ENCODE peak calls at places on chromosomes 12 and 14, in nine cellular contexts. One of them, this sample, is unnamed.

GRCh38 chr12:61009167-61009566 is 1251.0 kb upstream of the USP15 start:
- DNase-seq in prostate gland: no peak
- DNase-seq in left lung: no peak
- DNase-seq in heart right ventricle: no peak
- DNase-seq in CD4-positive, alpha-beta memory T cell: no peak
- DNase-seq in CD8-positive, alpha-beta T cell: no peak
- DNase-seq in thoracic aorta: no peak
- DNase-seq in ovary: no peak
- DNase-seq in AG04450: no peak
- DNase-seq in this sample: no peak

GRCh38 chr14:22602853-22603252 is 4.8 kb downstream of the ABHD4 start:
- DNase-seq in AG04450: no peak
- DNase-seq in CD8-positive, alpha-beta T cell: no peak
- DNase-seq in ovary: no peak
- DNase-seq in left lung: no peak
- DNase-seq in heart right ventricle: no peak
- DNase-seq in CD4-positive, alpha-beta memory T cell: no peak
- DNase-seq in prostate gland: no peak
- DNase-seq in thoracic aorta: no peak
- DNase-seq in this sample: no peak

GRCh38 chr12:67069451-67070306 is 199.5 kb upstream of the CAND1 start:
- DNase-seq in AG04450: no peak
- DNase-seq in prostate gland: no peak
- DNase-seq in heart right ventricle: no peak
- DNase-seq in left lung: peak; percentile 81
- DNase-seq in CD4-positive, alpha-beta memory T cell: peak; percentile 43
- DNase-seq in CD8-positive, alpha-beta T cell: no peak
- DNase-seq in ovary: peak; percentile 52
- DNase-seq in thoracic aorta: no peak
- DNase-seq in this sample: peak; percentile 63

GRCh38 chr12:63814146-63814774 is 30.2 kb upstream of the SRGAP1 start:
- DNase-seq in CD8-positive, alpha-beta T cell: no peak
- DNase-seq in heart right ventricle: no peak
- DNase-seq in prostate gland: no peak
- DNase-seq in ovary: no peak
- DNase-seq in CD4-positive, alpha-beta memory T cell: no peak
- DNase-seq in thoracic aorta: no peak
- DNase-seq in AG04450: no peak
- DNase-seq in left lung: no peak
- DNase-seq in this sample: no peak

GRCh38 chr14:88605594-88605993 is 42.8 kb downstream of the ZC3H14 start:
- DNase-seq in AG04450: no peak
- DNase-seq in prostate gland: no peak
- DNase-seq in CD4-positive, alpha-beta memory T cell: no peak
- DNase-seq in thoracic aorta: no peak
- DNase-seq in CD8-positive, alpha-beta T cell: no peak
- DNase-seq in left lung: no peak
- DNase-seq in ovary: no peak
- DNase-seq in heart right ventricle: no peak
- DNase-seq in this sample: no peak

GRCh38 chr12:103647267-103647666 is 60.2 kb downstream of the STAB2 start:
- DNase-seq in prostate gland: no peak
- DNase-seq in heart right ventricle: no peak
- DNase-seq in CD4-positive, alpha-beta memory T cell: no peak
- DNase-seq in ovary: no peak
- DNase-seq in CD8-positive, alpha-beta T cell: no peak
- DNase-seq in thoracic aorta: no peak
- DNase-seq in left lung: no peak
- DNase-seq in AG04450: no peak
- DNase-seq in this sample: no peak

GRCh38 chr12:100234591-100235304 is 32.1 kb downstream of the DEPDC4 start:
- DNase-seq in left lung: no peak
- DNase-seq in AG04450: peak; percentile 51
- DNase-seq in CD8-positive, alpha-beta T cell: no peak
- DNase-seq in CD4-positive, alpha-beta memory T cell: peak; percentile 14
- DNase-seq in ovary: no peak
- DNase-seq in prostate gland: peak; percentile 17
- DNase-seq in heart right ventricle: no peak
- DNase-seq in thoracic aorta: no peak
- DNase-seq in this sample: no peak

GRCh38 chr14:71579331-71579730 is 352.9 kb upstream of the RGS6 start:
- DNase-seq in prostate gland: no peak
- DNase-seq in thoracic aorta: no peak
- DNase-seq in CD4-positive, alpha-beta memory T cell: no peak
- DNase-seq in AG04450: no peak
- DNase-seq in CD8-positive, alpha-beta T cell: no peak
- DNase-seq in ovary: no peak
- DNase-seq in left lung: no peak
- DNase-seq in heart right ventricle: no peak
- DNase-seq in this sample: no peak

GRCh38 chr12:46224401-46224800 is 44.4 kb downstream of the SLC38A1 start:
- DNase-seq in left lung: no peak
- DNase-seq in thoracic aorta: no peak
- DNase-seq in heart right ventricle: no peak
- DNase-seq in prostate gland: peak; percentile 76
- DNase-seq in AG04450: no peak
- DNase-seq in CD8-positive, alpha-beta T cell: no peak
- DNase-seq in ovary: no peak
- DNase-seq in CD4-positive, alpha-beta memory T cell: no peak
- DNase-seq in this sample: peak; percentile 19

GRCh38 chr12:57464569-57464968 is 5.0 kb downstream of the GLI1 start:
- DNase-seq in prostate gland: no peak
- DNase-seq in left lung: no peak
- DNase-seq in ovary: no peak
- DNase-seq in CD8-positive, alpha-beta T cell: no peak
- DNase-seq in CD4-positive, alpha-beta memory T cell: no peak
- DNase-seq in thoracic aorta: no peak
- DNase-seq in heart right ventricle: no peak
- DNase-seq in AG04450: no peak
- DNase-seq in this sample: no peak

GRCh38 chr12:22692964-22693555 is 68.1 kb downstream of the ETNK1 start:
- DNase-seq in ovary: no peak
- DNase-seq in prostate gland: no peak
- DNase-seq in CD4-positive, alpha-beta memory T cell: no peak
- DNase-seq in AG04450: no peak
- DNase-seq in CD8-positive, alpha-beta T cell: no peak
- DNase-seq in heart right ventricle: no peak
- DNase-seq in left lung: peak; percentile 78
- DNase-seq in thoracic aorta: no peak
- DNase-seq in this sample: no peak

GRCh38 chr12:56099787-56100186 is 4.6 kb upstream of the PA2G4 start:
- DNase-seq in thoracic aorta: no peak
- DNase-seq in CD8-positive, alpha-beta T cell: no peak
- DNase-seq in left lung: no peak
- DNase-seq in heart right ventricle: no peak
- DNase-seq in prostate gland: no peak
- DNase-seq in AG04450: no peak
- DNase-seq in ovary: no peak
- DNase-seq in CD4-positive, alpha-beta memory T cell: no peak
- DNase-seq in this sample: no peak

GRCh38 chr14:71247106-71247505 is 339.8 kb downstream of the PCNX1 start:
- DNase-seq in left lung: no peak
- DNase-seq in heart right ventricle: no peak
- DNase-seq in prostate gland: no peak
- DNase-seq in CD4-positive, alpha-beta memory T cell: no peak
- DNase-seq in AG04450: no peak
- DNase-seq in thoracic aorta: no peak
- DNase-seq in CD8-positive, alpha-beta T cell: no peak
- DNase-seq in ovary: no peak
- DNase-seq in this sample: no peak

GRCh38 chr12:102484017-102484731 is 3.8 kb upstream of the IGF1 start:
- DNase-seq in heart right ventricle: peak; percentile 21
- DNase-seq in CD8-positive, alpha-beta T cell: peak; percentile 68
- DNase-seq in ovary: peak; percentile 58
- DNase-seq in left lung: no peak
- DNase-seq in prostate gland: peak; percentile 14
- DNase-seq in CD4-positive, alpha-beta memory T cell: peak; percentile 26
- DNase-seq in AG04450: no peak
- DNase-seq in thoracic aorta: no peak
- DNase-seq in this sample: peak; percentile 55

GRCh38 chr12:47757840-47758583 is 668 bp downstream of the RAPGEF3 start:
- DNase-seq in heart right ventricle: peak; percentile 57
- DNase-seq in CD8-positive, alpha-beta T cell: no peak
- DNase-seq in prostate gland: no peak
- DNase-seq in ovary: peak; percentile 81
- DNase-seq in thoracic aorta: no peak
- DNase-seq in AG04450: no peak
- DNase-seq in left lung: no peak
- DNase-seq in CD4-positive, alpha-beta memory T cell: no peak
- DNase-seq in this sample: peak; percentile 78

GRCh38 chr12:71870409-71870808 is 30.9 kb downstream of the TBC1D15 start:
- DNase-seq in CD4-positive, alpha-beta memory T cell: no peak
- DNase-seq in heart right ventricle: no peak
- DNase-seq in ovary: no peak
- DNase-seq in thoracic aorta: no peak
- DNase-seq in left lung: no peak
- DNase-seq in CD8-positive, alpha-beta T cell: no peak
- DNase-seq in AG04450: no peak
- DNase-seq in prostate gland: no peak
- DNase-seq in this sample: no peak
- H3K4me3 ChIP-seq in CD4-positive, alpha-beta memory T cell: no peak overlapping the region
- H3K4me3 ChIP-seq in heart right ventricle: no peak overlapping the region
- H3K4me3 ChIP-seq in ovary: no peak overlapping the region
- H3K4me3 ChIP-seq in thoracic aorta: no peak overlapping the region
- H3K4me3 ChIP-seq in left lung: no peak overlapping the region
- H3K4me3 ChIP-seq in CD8-positive, alpha-beta T cell: no peak overlapping the region
- H3K4me3 ChIP-seq in AG04450: no peak overlapping the region
- H3K4me3 ChIP-seq in prostate gland: no peak overlapping the region
- H3K4me3 ChIP-seq in this sample: no peak overlapping the region

GRCh38 chr12:132426349-132427176 is 63.4 kb upstream of the FBRSL1 start:
- DNase-seq in thoracic aorta: no peak
- DNase-seq in AG04450: no peak
- DNase-seq in prostate gland: no peak
- DNase-seq in CD8-positive, alpha-beta T cell: no peak
- DNase-seq in ovary: no peak
- DNase-seq in heart right ventricle: no peak
- DNase-seq in CD4-positive, alpha-beta memory T cell: no peak
- DNase-seq in left lung: peak; percentile 51
- DNase-seq in this sample: no peak

GRCh38 chr12:132429122-132429931 is 60.6 kb upstream of the FBRSL1 start:
- DNase-seq in heart right ventricle: peak; percentile 47
- DNase-seq in thoracic aorta: no peak
- DNase-seq in ovary: peak; percentile 59
- DNase-seq in CD4-positive, alpha-beta memory T cell: no peak
- DNase-seq in prostate gland: no peak
- DNase-seq in CD8-positive, alpha-beta T cell: no peak
- DNase-seq in AG04450: no peak
- DNase-seq in left lung: peak; percentile 63
- DNase-seq in this sample: peak; percentile 65

GRCh38 chr12:132427999-132428871 is 61.7 kb upstream of the FBRSL1 start:
- DNase-seq in CD8-positive, alpha-beta T cell: no peak
- DNase-seq in thoracic aorta: no peak
- DNase-seq in heart right ventricle: no peak
- DNase-seq in CD4-positive, alpha-beta memory T cell: no peak
- DNase-seq in left lung: peak; percentile 61
- DNase-seq in AG04450: no peak
- DNase-seq in prostate gland: peak; percentile 52
- DNase-seq in ovary: no peak
- DNase-seq in this sample: no peak

GRCh38 chr12:132428872-132429121 is 61.2 kb upstream of the FBRSL1 start:
- DNase-seq in prostate gland: peak; percentile 55
- DNase-seq in AG04450: no peak
- DNase-seq in left lung: no peak
- DNase-seq in heart right ventricle: no peak
- DNase-seq in CD8-positive, alpha-beta T cell: no peak
- DNase-seq in thoracic aorta: no peak
- DNase-seq in ovary: peak; percentile 66
- DNase-seq in CD4-positive, alpha-beta memory T cell: no peak
- DNase-seq in this sample: peak; percentile 57

GRCh38 chr12:132427177-132427725 is 62.7 kb upstream of the FBRSL1 start:
- DNase-seq in CD8-positive, alpha-beta T cell: no peak
- DNase-seq in CD4-positive, alpha-beta memory T cell: no peak
- DNase-seq in ovary: no peak
- DNase-seq in left lung: no peak
- DNase-seq in prostate gland: no peak
- DNase-seq in heart right ventricle: no peak
- DNase-seq in AG04450: no peak
- DNase-seq in thoracic aorta: no peak
- DNase-seq in this sample: no peak
- H3K27me3 ChIP-seq in CD8-positive, alpha-beta T cell: no peaks in the 10 kb centered on the region
- H3K27me3 ChIP-seq in CD4-positive, alpha-beta memory T cell: no peaks in the 10 kb centered on the region
- H3K27me3 ChIP-seq in ovary: no peaks in the 10 kb centered on the region
- H3K27me3 ChIP-seq in left lung: no peaks in the 10 kb centered on the region
- H3K27me3 ChIP-seq in prostate gland: no peaks in the 10 kb centered on the region
- H3K27me3 ChIP-seq in heart right ventricle: peaks cover 93% of the 10 kb centered on the region
- H3K27me3 ChIP-seq in AG04450: peaks cover 35% of the 10 kb centered on the region
- H3K27me3 ChIP-seq in thoracic aorta: no peaks in the 10 kb centered on the region
- H3K27me3 ChIP-seq in this sample: no peaks in the 10 kb centered on the region

GRCh38 chr12:107374136-107374535 is 280.8 kb upstream of the CRY1 start:
- DNase-seq in AG04450: no peak
- DNase-seq in CD8-positive, alpha-beta T cell: no peak
- DNase-seq in CD4-positive, alpha-beta memory T cell: no peak
- DNase-seq in heart right ventricle: no peak
- DNase-seq in thoracic aorta: no peak
- DNase-seq in left lung: no peak
- DNase-seq in prostate gland: no peak
- DNase-seq in ovary: no peak
- DNase-seq in this sample: no peak
- H3K27ac ChIP-seq in AG04450: no peak overlapping the region
- H3K27ac ChIP-seq in CD8-positive, alpha-beta T cell: no peak overlapping the region
- H3K27ac ChIP-seq in CD4-positive, alpha-beta memory T cell: peak overlapping the region; percentile 62
- H3K27ac ChIP-seq in heart right ventricle: no peak overlapping the region
- H3K27ac ChIP-seq in thoracic aorta: no peak overlapping the region
- H3K27ac ChIP-seq in left lung: no peak overlapping the region
- H3K27ac ChIP-seq in prostate gland: no peak overlapping the region
- H3K27ac ChIP-seq in ovary: no peak overlapping the region
- H3K27ac ChIP-seq in this sample: no peak overlapping the region

GRCh38 chr12:53712059-53712643 is 15.1 kb downstream of the CALCOCO1 start:
- DNase-seq in thoracic aorta: no peak
- DNase-seq in CD4-positive, alpha-beta memory T cell: no peak
- DNase-seq in CD8-positive, alpha-beta T cell: no peak
- DNase-seq in AG04450: no peak
- DNase-seq in left lung: no peak
- DNase-seq in heart right ventricle: no peak
- DNase-seq in ovary: no peak
- DNase-seq in prostate gland: no peak
- DNase-seq in this sample: no peak

GRCh38 chr12:53714004-53714403 is 13.2 kb downstream of the CALCOCO1 start:
- DNase-seq in AG04450: no peak
- DNase-seq in prostate gland: no peak
- DNase-seq in CD8-positive, alpha-beta T cell: no peak
- DNase-seq in left lung: no peak
- DNase-seq in ovary: no peak
- DNase-seq in thoracic aorta: no peak
- DNase-seq in CD4-positive, alpha-beta memory T cell: no peak
- DNase-seq in heart right ventricle: no peak
- DNase-seq in this sample: no peak

GRCh38 chr12:53713516-53713915 is 13.7 kb downstream of the CALCOCO1 start:
- DNase-seq in left lung: no peak
- DNase-seq in prostate gland: no peak
- DNase-seq in AG04450: no peak
- DNase-seq in ovary: no peak
- DNase-seq in heart right ventricle: no peak
- DNase-seq in CD4-positive, alpha-beta memory T cell: no peak
- DNase-seq in CD8-positive, alpha-beta T cell: no peak
- DNase-seq in thoracic aorta: no peak
- DNase-seq in this sample: no peak

GRCh38 chr12:53709671-53710070 is 17.6 kb downstream of the CALCOCO1 start:
- DNase-seq in heart right ventricle: no peak
- DNase-seq in thoracic aorta: no peak
- DNase-seq in ovary: no peak
- DNase-seq in CD4-positive, alpha-beta memory T cell: no peak
- DNase-seq in AG04450: no peak
- DNase-seq in CD8-positive, alpha-beta T cell: no peak
- DNase-seq in prostate gland: no peak
- DNase-seq in left lung: no peak
- DNase-seq in this sample: no peak

GRCh38 chr12:53710098-53710497 is 17.2 kb downstream of the CALCOCO1 start:
- DNase-seq in prostate gland: no peak
- DNase-seq in left lung: no peak
- DNase-seq in thoracic aorta: no peak
- DNase-seq in ovary: no peak
- DNase-seq in CD8-positive, alpha-beta T cell: no peak
- DNase-seq in AG04450: no peak
- DNase-seq in CD4-positive, alpha-beta memory T cell: no peak
- DNase-seq in heart right ventricle: no peak
- DNase-seq in this sample: no peak
- H3K4me3 ChIP-seq in prostate gland: no peak overlapping the region
- H3K4me3 ChIP-seq in left lung: no peak overlapping the region
- H3K4me3 ChIP-seq in thoracic aorta: no peak overlapping the region
- H3K4me3 ChIP-seq in ovary: no peak overlapping the region
- H3K4me3 ChIP-seq in CD8-positive, alpha-beta T cell: no peak overlapping the region
- H3K4me3 ChIP-seq in AG04450: no peak overlapping the region
- H3K4me3 ChIP-seq in CD4-positive, alpha-beta memory T cell: no peak overlapping the region
- H3K4me3 ChIP-seq in heart right ventricle: no peak overlapping the region
- H3K4me3 ChIP-seq in this sample: no peak overlapping the region

This sample was measured in thyroid gland.